ENCODE peak calls at places on chromosomes 1 and 21, in seven cellular contexts. One of them, this sample, is unnamed.

GRCh38 chr1:168613689-168614655 is 37.6 kb downstream of the XCL1 start:
- DNase-seq in mucosa of descending colon: no peak
- DNase-seq in non-pigmented ciliary epithelial cell: no peak
- DNase-seq in stimulated activated CD8-positive, alpha-beta memory T cell treated with anti-CD3 and anti-CD28 coated beads, Interleukin-7, amount 100 ng/mL, for 1 hour: no peak
- DNase-seq in activated naive CD8-positive, alpha-beta T cell treated with anti-CD3 and anti-CD28 coated beads, Interleukin-2, amount 10 ng/mL, durations not matched to agents 7 days and 5 days: no peak
- DNase-seq in NCI-H774: no peak
- DNase-seq in iris pigment epithelial cell: no peak
- DNase-seq in this sample: no peak

GRCh38 chr1:98556521-98557158 is 104.9 kb upstream of the SNX7 start:
- DNase-seq in stimulated activated CD8-positive, alpha-beta memory T cell treated with anti-CD3 and anti-CD28 coated beads, Interleukin-7, amount 100 ng/mL, for 1 hour: no peak
- DNase-seq in NCI-H774: no peak
- DNase-seq in iris pigment epithelial cell: peak
- DNase-seq in activated naive CD8-positive, alpha-beta T cell treated with anti-CD3 and anti-CD28 coated beads, Interleukin-2, amount 10 ng/mL, durations not matched to agents 7 days and 5 days: no peak
- DNase-seq in non-pigmented ciliary epithelial cell: no peak
- DNase-seq in mucosa of descending colon: no peak
- DNase-seq in this sample: no peak

GRCh38 chr1:246302251-246302625 is 204.8 kb downstream of the SMYD3 start:
- DNase-seq in NCI-H774: no peak
- DNase-seq in iris pigment epithelial cell: peak
- DNase-seq in mucosa of descending colon: no peak
- DNase-seq in stimulated activated CD8-positive, alpha-beta memory T cell treated with anti-CD3 and anti-CD28 coated beads, Interleukin-7, amount 100 ng/mL, for 1 hour: no peak
- DNase-seq in non-pigmented ciliary epithelial cell: no peak
- DNase-seq in activated naive CD8-positive, alpha-beta T cell treated with anti-CD3 and anti-CD28 coated beads, Interleukin-2, amount 10 ng/mL, durations not matched to agents 7 days and 5 days: no peak
- DNase-seq in this sample: no peak

GRCh38 chr1:170321113-170321512 is 175.4 kb downstream of the NTMT2 start:
- DNase-seq in non-pigmented ciliary epithelial cell: peak
- DNase-seq in activated naive CD8-positive, alpha-beta T cell treated with anti-CD3 and anti-CD28 coated beads, Interleukin-2, amount 10 ng/mL, durations not matched to agents 7 days and 5 days: no peak
- DNase-seq in stimulated activated CD8-positive, alpha-beta memory T cell treated with anti-CD3 and anti-CD28 coated beads, Interleukin-7, amount 100 ng/mL, for 1 hour: no peak
- DNase-seq in mucosa of descending colon: no peak
- DNase-seq in NCI-H774: no peak
- DNase-seq in iris pigment epithelial cell: peak
- DNase-seq in this sample: no peak

GRCh38 chr1:155591770-155592169 is 18.2 kb upstream of the MSTO1 start:
- DNase-seq in mucosa of descending colon: no peak
- DNase-seq in activated naive CD8-positive, alpha-beta T cell treated with anti-CD3 and anti-CD28 coated beads, Interleukin-2, amount 10 ng/mL, durations not matched to agents 7 days and 5 days: no peak
- DNase-seq in NCI-H774: peak
- DNase-seq in stimulated activated CD8-positive, alpha-beta memory T cell treated with anti-CD3 and anti-CD28 coated beads, Interleukin-7, amount 100 ng/mL, for 1 hour: no peak
- DNase-seq in iris pigment epithelial cell: peak
- DNase-seq in non-pigmented ciliary epithelial cell: peak
- DNase-seq in this sample: no peak

GRCh38 chr1:177471244-177471643 is 300.5 kb downstream of the BRINP2 start:
- DNase-seq in NCI-H774: no peak
- DNase-seq in non-pigmented ciliary epithelial cell: no peak
- DNase-seq in activated naive CD8-positive, alpha-beta T cell treated with anti-CD3 and anti-CD28 coated beads, Interleukin-2, amount 10 ng/mL, durations not matched to agents 7 days and 5 days: no peak
- DNase-seq in stimulated activated CD8-positive, alpha-beta memory T cell treated with anti-CD3 and anti-CD28 coated beads, Interleukin-7, amount 100 ng/mL, for 1 hour: no peak
- DNase-seq in iris pigment epithelial cell: peak
- DNase-seq in mucosa of descending colon: no peak
- DNase-seq in this sample: no peak

GRCh38 chr21:37564341-37564923 is 197.9 kb downstream of the DYRK1A start:
- DNase-seq in NCI-H774: peak
- DNase-seq in non-pigmented ciliary epithelial cell: peak
- DNase-seq in mucosa of descending colon: no peak
- DNase-seq in iris pigment epithelial cell: peak
- DNase-seq in stimulated activated CD8-positive, alpha-beta memory T cell treated with anti-CD3 and anti-CD28 coated beads, Interleukin-7, amount 100 ng/mL, for 1 hour: peak
- DNase-seq in activated naive CD8-positive, alpha-beta T cell treated with anti-CD3 and anti-CD28 coated beads, Interleukin-2, amount 10 ng/mL, durations not matched to agents 7 days and 5 days: no peak
- DNase-seq in this sample: peak

GRCh38 chr21:31900121-31900895 is 27.5 kb downstream of the HUNK start:
- DNase-seq in mucosa of descending colon: peak
- DNase-seq in stimulated activated CD8-positive, alpha-beta memory T cell treated with anti-CD3 and anti-CD28 coated beads, Interleukin-7, amount 100 ng/mL, for 1 hour: no peak
- DNase-seq in activated naive CD8-positive, alpha-beta T cell treated with anti-CD3 and anti-CD28 coated beads, Interleukin-2, amount 10 ng/mL, durations not matched to agents 7 days and 5 days: no peak
- DNase-seq in non-pigmented ciliary epithelial cell: no peak
- DNase-seq in iris pigment epithelial cell: no peak
- DNase-seq in NCI-H774: no peak
- DNase-seq in this sample: no peak

GRCh38 chr1:151287767-151288500 is 5.8 kb downstream of the ZNF687 start:
- DNase-seq in non-pigmented ciliary epithelial cell: no peak
- DNase-seq in activated naive CD8-positive, alpha-beta T cell treated with anti-CD3 and anti-CD28 coated beads, Interleukin-2, amount 10 ng/mL, durations not matched to agents 7 days and 5 days: no peak
- DNase-seq in stimulated activated CD8-positive, alpha-beta memory T cell treated with anti-CD3 and anti-CD28 coated beads, Interleukin-7, amount 100 ng/mL, for 1 hour: no peak
- DNase-seq in mucosa of descending colon: no peak
- DNase-seq in NCI-H774: no peak
- DNase-seq in iris pigment epithelial cell: no peak
- DNase-seq in this sample: no peak

GRCh38 chr1:14820320-14821085 is 222.0 kb downstream of the KAZN start:
- DNase-seq in activated naive CD8-positive, alpha-beta T cell treated with anti-CD3 and anti-CD28 coated beads, Interleukin-2, amount 10 ng/mL, durations not matched to agents 7 days and 5 days: no peak
- DNase-seq in iris pigment epithelial cell: no peak
- DNase-seq in non-pigmented ciliary epithelial cell: no peak
- DNase-seq in mucosa of descending colon: no peak
- DNase-seq in stimulated activated CD8-positive, alpha-beta memory T cell treated with anti-CD3 and anti-CD28 coated beads, Interleukin-7, amount 100 ng/mL, for 1 hour: no peak
- DNase-seq in NCI-H774: no peak
- DNase-seq in this sample: no peak

GRCh38 chr1:201282931-201283829 is at the start of gene PKP1:
- DNase-seq in NCI-H774: peak
- DNase-seq in mucosa of descending colon: peak
- DNase-seq in non-pigmented ciliary epithelial cell: no peak
- DNase-seq in stimulated activated CD8-positive, alpha-beta memory T cell treated with anti-CD3 and anti-CD28 coated beads, Interleukin-7, amount 100 ng/mL, for 1 hour: no peak
- DNase-seq in iris pigment epithelial cell: no peak
- DNase-seq in activated naive CD8-positive, alpha-beta T cell treated with anti-CD3 and anti-CD28 coated beads, Interleukin-2, amount 10 ng/mL, durations not matched to agents 7 days and 5 days: peak
- DNase-seq in this sample: no peak

GRCh38 chr1:203044546-203044975 is 18.3 kb downstream of the PPFIA4 start:
- DNase-seq in NCI-H774: no peak
- DNase-seq in stimulated activated CD8-positive, alpha-beta memory T cell treated with anti-CD3 and anti-CD28 coated beads, Interleukin-7, amount 100 ng/mL, for 1 hour: no peak
- DNase-seq in activated naive CD8-positive, alpha-beta T cell treated with anti-CD3 and anti-CD28 coated beads, Interleukin-2, amount 10 ng/mL, durations not matched to agents 7 days and 5 days: no peak
- DNase-seq in non-pigmented ciliary epithelial cell: no peak
- DNase-seq in mucosa of descending colon: no peak
- DNase-seq in iris pigment epithelial cell: no peak
- DNase-seq in this sample: no peak

GRCh38 chr21:34843562-34843961 is 174.8 kb downstream of the CLIC6 start:
- DNase-seq in mucosa of descending colon: no peak
- DNase-seq in iris pigment epithelial cell: no peak
- DNase-seq in activated naive CD8-positive, alpha-beta T cell treated with anti-CD3 and anti-CD28 coated beads, Interleukin-2, amount 10 ng/mL, durations not matched to agents 7 days and 5 days: no peak
- DNase-seq in stimulated activated CD8-positive, alpha-beta memory T cell treated with anti-CD3 and anti-CD28 coated beads, Interleukin-7, amount 100 ng/mL, for 1 hour: no peak
- DNase-seq in NCI-H774: no peak
- DNase-seq in non-pigmented ciliary epithelial cell: no peak
- DNase-seq in this sample: no peak

GRCh38 chr21:44337941-44338895 is 972 bp downstream of the CFAP410 start:
- DNase-seq in stimulated activated CD8-positive, alpha-beta memory T cell treated with anti-CD3 and anti-CD28 coated beads, Interleukin-7, amount 100 ng/mL, for 1 hour: no peak
- DNase-seq in NCI-H774: no peak
- DNase-seq in activated naive CD8-positive, alpha-beta T cell treated with anti-CD3 and anti-CD28 coated beads, Interleukin-2, amount 10 ng/mL, durations not matched to agents 7 days and 5 days: peak
- DNase-seq in non-pigmented ciliary epithelial cell: peak
- DNase-seq in mucosa of descending colon: peak
- DNase-seq in iris pigment epithelial cell: peak
- DNase-seq in this sample: peak

GRCh38 chr1:167854184-167854583 is 59.8 kb downstream of the ADCY10 start:
- DNase-seq in mucosa of descending colon: no peak
- DNase-seq in activated naive CD8-positive, alpha-beta T cell treated with anti-CD3 and anti-CD28 coated beads, Interleukin-2, amount 10 ng/mL, durations not matched to agents 7 days and 5 days: no peak
- DNase-seq in NCI-H774: no peak
- DNase-seq in non-pigmented ciliary epithelial cell: no peak
- DNase-seq in iris pigment epithelial cell: no peak
- DNase-seq in stimulated activated CD8-positive, alpha-beta memory T cell treated with anti-CD3 and anti-CD28 coated beads, Interleukin-7, amount 100 ng/mL, for 1 hour: no peak
- DNase-seq in this sample: no peak

GRCh38 chr1:47758341-47759237 is 238.6 kb downstream of the TRABD2B start:
- DNase-seq in NCI-H774: no peak
- DNase-seq in non-pigmented ciliary epithelial cell: peak
- DNase-seq in mucosa of descending colon: no peak
- DNase-seq in activated naive CD8-positive, alpha-beta T cell treated with anti-CD3 and anti-CD28 coated beads, Interleukin-2, amount 10 ng/mL, durations not matched to agents 7 days and 5 days: no peak
- DNase-seq in iris pigment epithelial cell: peak
- DNase-seq in stimulated activated CD8-positive, alpha-beta memory T cell treated with anti-CD3 and anti-CD28 coated beads, Interleukin-7, amount 100 ng/mL, for 1 hour: no peak
- DNase-seq in this sample: no peak

GRCh38 chr1:20494609-20495311 is 8.8 kb upstream of the CAMK2N1 start:
- DNase-seq in non-pigmented ciliary epithelial cell: peak
- DNase-seq in iris pigment epithelial cell: peak
- DNase-seq in mucosa of descending colon: no peak
- DNase-seq in stimulated activated CD8-positive, alpha-beta memory T cell treated with anti-CD3 and anti-CD28 coated beads, Interleukin-7, amount 100 ng/mL, for 1 hour: no peak
- DNase-seq in activated naive CD8-positive, alpha-beta T cell treated with anti-CD3 and anti-CD28 coated beads, Interleukin-2, amount 10 ng/mL, durations not matched to agents 7 days and 5 days: no peak
- DNase-seq in NCI-H774: no peak
- DNase-seq in this sample: peak

GRCh38 chr1:6052543-6053205 is 7.0 kb downstream of the KCNAB2 start:
- DNase-seq in mucosa of descending colon: peak
- DNase-seq in non-pigmented ciliary epithelial cell: no peak
- DNase-seq in stimulated activated CD8-positive, alpha-beta memory T cell treated with anti-CD3 and anti-CD28 coated beads, Interleukin-7, amount 100 ng/mL, for 1 hour: peak
- DNase-seq in iris pigment epithelial cell: peak
- DNase-seq in NCI-H774: no peak
- DNase-seq in activated naive CD8-positive, alpha-beta T cell treated with anti-CD3 and anti-CD28 coated beads, Interleukin-2, amount 10 ng/mL, durations not matched to agents 7 days and 5 days: peak
- DNase-seq in this sample: no peak

GRCh38 chr1:210692796-210693195 is 364.1 kb downstream of the HHAT start:
- DNase-seq in stimulated activated CD8-positive, alpha-beta memory T cell treated with anti-CD3 and anti-CD28 coated beads, Interleukin-7, amount 100 ng/mL, for 1 hour: no peak
- DNase-seq in activated naive CD8-positive, alpha-beta T cell treated with anti-CD3 and anti-CD28 coated beads, Interleukin-2, amount 10 ng/mL, durations not matched to agents 7 days and 5 days: peak
- DNase-seq in mucosa of descending colon: no peak
- DNase-seq in NCI-H774: no peak
- DNase-seq in iris pigment epithelial cell: no peak
- DNase-seq in non-pigmented ciliary epithelial cell: no peak
- DNase-seq in this sample: no peak

GRCh38 chr1:201646623-201647022 is 107.7 kb downstream of the NAV1 start:
- DNase-seq in NCI-H774: no peak
- DNase-seq in iris pigment epithelial cell: no peak
- DNase-seq in stimulated activated CD8-positive, alpha-beta memory T cell treated with anti-CD3 and anti-CD28 coated beads, Interleukin-7, amount 100 ng/mL, for 1 hour: no peak
- DNase-seq in activated naive CD8-positive, alpha-beta T cell treated with anti-CD3 and anti-CD28 coated beads, Interleukin-2, amount 10 ng/mL, durations not matched to agents 7 days and 5 days: no peak
- DNase-seq in mucosa of descending colon: no peak
- DNase-seq in non-pigmented ciliary epithelial cell: no peak
- DNase-seq in this sample: no peak

GRCh38 chr1:231419738-231420298 is 2.3 kb downstream of the EGLN1 start:
- DNase-seq in activated naive CD8-positive, alpha-beta T cell treated with anti-CD3 and anti-CD28 coated beads, Interleukin-2, amount 10 ng/mL, durations not matched to agents 7 days and 5 days: no peak
- DNase-seq in non-pigmented ciliary epithelial cell: no peak
- DNase-seq in iris pigment epithelial cell: peak
- DNase-seq in stimulated activated CD8-positive, alpha-beta memory T cell treated with anti-CD3 and anti-CD28 coated beads, Interleukin-7, amount 100 ng/mL, for 1 hour: no peak
- DNase-seq in NCI-H774: no peak
- DNase-seq in mucosa of descending colon: no peak
- DNase-seq in this sample: no peak

GRCh38 chr1:163668472-163668871 is 346.7 kb downstream of the NUF2 start:
- DNase-seq in non-pigmented ciliary epithelial cell: no peak
- DNase-seq in iris pigment epithelial cell: peak
- DNase-seq in NCI-H774: no peak
- DNase-seq in activated naive CD8-positive, alpha-beta T cell treated with anti-CD3 and anti-CD28 coated beads, Interleukin-2, amount 10 ng/mL, durations not matched to agents 7 days and 5 days: no peak
- DNase-seq in mucosa of descending colon: no peak
- DNase-seq in stimulated activated CD8-positive, alpha-beta memory T cell treated with anti-CD3 and anti-CD28 coated beads, Interleukin-7, amount 100 ng/mL, for 1 hour: no peak
- DNase-seq in this sample: no peak

GRCh38 chr1:50548243-50548642 is 125.0 kb upstream of the DMRTA2 start:
- DNase-seq in activated naive CD8-positive, alpha-beta T cell treated with anti-CD3 and anti-CD28 coated beads, Interleukin-2, amount 10 ng/mL, durations not matched to agents 7 days and 5 days: no peak
- DNase-seq in iris pigment epithelial cell: no peak
- DNase-seq in non-pigmented ciliary epithelial cell: no peak
- DNase-seq in mucosa of descending colon: no peak
- DNase-seq in stimulated activated CD8-positive, alpha-beta memory T cell treated with anti-CD3 and anti-CD28 coated beads, Interleukin-7, amount 100 ng/mL, for 1 hour: no peak
- DNase-seq in NCI-H774: no peak
- DNase-seq in this sample: no peak

This sample was measured in keratinocyte.